ENCODE peak calls at places on chromosome 3, in five cellular contexts. One of them, this sample, is unnamed.

GRCh38 chr3:65344444-65344843 is 656.6 kb upstream of the ADAMTS9 start:
- DNase-seq in renal cortical epithelial cell: no peak
- DNase-seq in posterior vena cava: no peak
- DNase-seq in NAMALWA: no peak
- DNase-seq in activated T-cell treated with anti-CD3 and anti-CD28 coated beads, Interleukin-2, amount 50 U/mL, for 1 hour: no peak
- DNase-seq in this sample: no peak

GRCh38 chr3:128240232-128240631 is 87.0 kb downstream of the EEFSEC start:
- DNase-seq in renal cortical epithelial cell: no peak
- DNase-seq in NAMALWA: no peak
- DNase-seq in activated T-cell treated with anti-CD3 and anti-CD28 coated beads, Interleukin-2, amount 50 U/mL, for 1 hour: no peak
- DNase-seq in posterior vena cava: no peak
- DNase-seq in this sample: no peak

GRCh38 chr3:194204793-194205065 is 68.8 kb downstream of the HES1 start:
- DNase-seq in NAMALWA: no peak
- DNase-seq in activated T-cell treated with anti-CD3 and anti-CD28 coated beads, Interleukin-2, amount 50 U/mL, for 1 hour: no peak
- DNase-seq in posterior vena cava: no peak
- DNase-seq in renal cortical epithelial cell: no peak
- DNase-seq in this sample: no peak

GRCh38 chr3:48215019-48215418 is 8.3 kb upstream of the CAMP start:
- DNase-seq in posterior vena cava: no peak
- DNase-seq in NAMALWA: no peak
- DNase-seq in activated T-cell treated with anti-CD3 and anti-CD28 coated beads, Interleukin-2, amount 50 U/mL, for 1 hour: no peak
- DNase-seq in renal cortical epithelial cell: peak; percentile 29
- DNase-seq in this sample: no peak

GRCh38 chr3:188760408-188760807 is 411.4 kb upstream of the TPRG1 start:
- DNase-seq in activated T-cell treated with anti-CD3 and anti-CD28 coated beads, Interleukin-2, amount 50 U/mL, for 1 hour: no peak
- DNase-seq in renal cortical epithelial cell: no peak
- DNase-seq in NAMALWA: no peak
- DNase-seq in posterior vena cava: no peak
- DNase-seq in this sample: no peak

GRCh38 chr3:128493221-128494151 is 485 bp upstream of the GATA2 start:
- DNase-seq in activated T-cell treated with anti-CD3 and anti-CD28 coated beads, Interleukin-2, amount 50 U/mL, for 1 hour: no peak
- DNase-seq in posterior vena cava: peak; percentile 79
- DNase-seq in NAMALWA: no peak
- DNase-seq in renal cortical epithelial cell: no peak
- DNase-seq in this sample: no peak

GRCh38 chr3:45936261-45936660 is 7.0 kb upstream of the CXCR6 start:
- DNase-seq in activated T-cell treated with anti-CD3 and anti-CD28 coated beads, Interleukin-2, amount 50 U/mL, for 1 hour: no peak
- DNase-seq in posterior vena cava: no peak
- DNase-seq in renal cortical epithelial cell: no peak
- DNase-seq in NAMALWA: no peak
- DNase-seq in this sample: no peak

GRCh38 chr3:101131767-101132166 is 138.5 kb upstream of the ABI3BP start:
- DNase-seq in renal cortical epithelial cell: no peak
- DNase-seq in posterior vena cava: no peak
- DNase-seq in activated T-cell treated with anti-CD3 and anti-CD28 coated beads, Interleukin-2, amount 50 U/mL, for 1 hour: no peak
- DNase-seq in NAMALWA: peak; percentile 50
- DNase-seq in this sample: no peak

GRCh38 chr3:141308588-141309218 is 59.6 kb upstream of the ZBTB38 start:
- DNase-seq in activated T-cell treated with anti-CD3 and anti-CD28 coated beads, Interleukin-2, amount 50 U/mL, for 1 hour: no peak
- DNase-seq in NAMALWA: no peak
- DNase-seq in renal cortical epithelial cell: no peak
- DNase-seq in posterior vena cava: no peak
- DNase-seq in this sample: no peak

GRCh38 chr3:195061756-195062655 is 209.0 kb downstream of the XXYLT1 start:
- DNase-seq in posterior vena cava: peak; percentile 72
- DNase-seq in NAMALWA: no peak
- DNase-seq in activated T-cell treated with anti-CD3 and anti-CD28 coated beads, Interleukin-2, amount 50 U/mL, for 1 hour: no peak
- DNase-seq in renal cortical epithelial cell: no peak
- DNase-seq in this sample: no peak

GRCh38 chr3:46566040-46566631 is at the start of gene LRRC2:
- DNase-seq in posterior vena cava: no peak
- DNase-seq in activated T-cell treated with anti-CD3 and anti-CD28 coated beads, Interleukin-2, amount 50 U/mL, for 1 hour: peak; percentile 41
- DNase-seq in NAMALWA: no peak
- DNase-seq in renal cortical epithelial cell: no peak
- DNase-seq in this sample: no peak

GRCh38 chr3:136266468-136266867 is 16.3 kb downstream of the PCCB start:
- DNase-seq in NAMALWA: no peak
- DNase-seq in activated T-cell treated with anti-CD3 and anti-CD28 coated beads, Interleukin-2, amount 50 U/mL, for 1 hour: no peak
- DNase-seq in posterior vena cava: no peak
- DNase-seq in renal cortical epithelial cell: peak; percentile 30
- DNase-seq in this sample: no peak

GRCh38 chr3:43817825-43818224 is 127.1 kb downstream of the ABHD5 start:
- DNase-seq in posterior vena cava: no peak
- DNase-seq in renal cortical epithelial cell: peak; percentile 88
- DNase-seq in NAMALWA: no peak
- DNase-seq in activated T-cell treated with anti-CD3 and anti-CD28 coated beads, Interleukin-2, amount 50 U/mL, for 1 hour: no peak
- DNase-seq in this sample: no peak

GRCh38 chr3:156910022-156910421 is 83.9 kb downstream of the LEKR1 start:
- DNase-seq in NAMALWA: no peak
- DNase-seq in posterior vena cava: no peak
- DNase-seq in renal cortical epithelial cell: no peak
- DNase-seq in activated T-cell treated with anti-CD3 and anti-CD28 coated beads, Interleukin-2, amount 50 U/mL, for 1 hour: no peak
- DNase-seq in this sample: no peak

GRCh38 chr3:177679568-177680441 is 482.5 kb upstream of the TBL1XR1 start:
- DNase-seq in activated T-cell treated with anti-CD3 and anti-CD28 coated beads, Interleukin-2, amount 50 U/mL, for 1 hour: no peak
- DNase-seq in posterior vena cava: no peak
- DNase-seq in NAMALWA: no peak
- DNase-seq in renal cortical epithelial cell: no peak
- DNase-seq in this sample: no peak

GRCh38 chr3:143314291-143315093 is 194.9 kb downstream of the CHST2 start:
- DNase-seq in activated T-cell treated with anti-CD3 and anti-CD28 coated beads, Interleukin-2, amount 50 U/mL, for 1 hour: no peak
- DNase-seq in NAMALWA: no peak
- DNase-seq in posterior vena cava: no peak
- DNase-seq in renal cortical epithelial cell: no peak
- DNase-seq in this sample: no peak

GRCh38 chr3:154921351-154921750 is 158.8 kb upstream of the MME start:
- DNase-seq in activated T-cell treated with anti-CD3 and anti-CD28 coated beads, Interleukin-2, amount 50 U/mL, for 1 hour: no peak
- DNase-seq in renal cortical epithelial cell: no peak
- DNase-seq in posterior vena cava: no peak
- DNase-seq in NAMALWA: no peak
- DNase-seq in this sample: no peak

GRCh38 chr3:68771683-68772082 is 160.7 kb downstream of the TAFA4 start:
- DNase-seq in posterior vena cava: no peak
- DNase-seq in NAMALWA: no peak
- DNase-seq in renal cortical epithelial cell: peak; percentile 6
- DNase-seq in activated T-cell treated with anti-CD3 and anti-CD28 coated beads, Interleukin-2, amount 50 U/mL, for 1 hour: no peak
- DNase-seq in this sample: no peak

GRCh38 chr3:136366289-136366688 is 116.1 kb downstream of the PCCB start:
- DNase-seq in posterior vena cava: no peak
- DNase-seq in NAMALWA: no peak
- DNase-seq in activated T-cell treated with anti-CD3 and anti-CD28 coated beads, Interleukin-2, amount 50 U/mL, for 1 hour: no peak
- DNase-seq in renal cortical epithelial cell: no peak
- DNase-seq in this sample: no peak

GRCh38 chr3:57951106-57951882 is 56.9 kb upstream of the FLNB start:
- DNase-seq in activated T-cell treated with anti-CD3 and anti-CD28 coated beads, Interleukin-2, amount 50 U/mL, for 1 hour: no peak
- DNase-seq in posterior vena cava: peak; percentile 94
- DNase-seq in renal cortical epithelial cell: peak; percentile 81
- DNase-seq in NAMALWA: no peak
- DNase-seq in this sample: no peak

GRCh38 chr3:104066658-104067057 is 1300.1 kb upstream of the ALCAM start:
- DNase-seq in renal cortical epithelial cell: peak; percentile 76
- DNase-seq in activated T-cell treated with anti-CD3 and anti-CD28 coated beads, Interleukin-2, amount 50 U/mL, for 1 hour: no peak
- DNase-seq in NAMALWA: no peak
- DNase-seq in posterior vena cava: no peak
- DNase-seq in this sample: no peak

GRCh38 chr3:148866261-148866660 is 1.2 kb downstream of the CPA3 start:
- DNase-seq in renal cortical epithelial cell: peak; percentile 47
- DNase-seq in activated T-cell treated with anti-CD3 and anti-CD28 coated beads, Interleukin-2, amount 50 U/mL, for 1 hour: no peak
- DNase-seq in posterior vena cava: no peak
- DNase-seq in NAMALWA: no peak
- DNase-seq in this sample: no peak

GRCh38 chr3:169432692-169433432 is 230.7 kb downstream of the MECOM start:
- DNase-seq in NAMALWA: no peak
- DNase-seq in posterior vena cava: no peak
- DNase-seq in activated T-cell treated with anti-CD3 and anti-CD28 coated beads, Interleukin-2, amount 50 U/mL, for 1 hour: no peak
- DNase-seq in renal cortical epithelial cell: no peak
- DNase-seq in this sample: no peak

GRCh38 chr3:170154569-170155143 is 26.9 kb downstream of the PHC3 start:
- DNase-seq in NAMALWA: peak; percentile 88
- DNase-seq in activated T-cell treated with anti-CD3 and anti-CD28 coated beads, Interleukin-2, amount 50 U/mL, for 1 hour: no peak
- DNase-seq in posterior vena cava: no peak
- DNase-seq in renal cortical epithelial cell: no peak
- DNase-seq in this sample: no peak

GRCh38 chr3:65793495-65794200 is 245.1 kb downstream of the MAGI1 start:
- DNase-seq in activated T-cell treated with anti-CD3 and anti-CD28 coated beads, Interleukin-2, amount 50 U/mL, for 1 hour: no peak
- DNase-seq in NAMALWA: no peak
- DNase-seq in renal cortical epithelial cell: no peak
- DNase-seq in posterior vena cava: no peak
- DNase-seq in this sample: no peak